ENCODE peak calls at places on chromosomes 11 and 22, in five cellular contexts. R is HCT116, T is K562, A is H1, E is GM12878. Z is an unnamed sample.

GRCh38 chr22:33357894-33358440 is 299.8 kb upstream of the SYN3 start:
- DNase-seq in E (no peak), R (no peak), A (no peak), T (no peak), Z (no peak)

GRCh38 chr11:9047986-9048522 is 43.3 kb downstream of the SCUBE2 start:
- DNase-seq in T (no peak), E (no peak), A (no peak), R (no peak), Z (no peak)

GRCh38 chr22:41982886-41983285 is 13.6 kb downstream of the SEPTIN3 start:
- DNase-seq in T (no peak), A (no peak), E (no peak), R (no peak), Z (no peak)

GRCh38 chr22:40123387-40123786 is 54.3 kb upstream of the TNRC6B start:
- DNase-seq in T (peak), E (no peak), A (no peak), R (no peak), Z (no peak)

GRCh38 chr11:95293116-95293515 is 62.1 kb upstream of the SESN3 start:
- DNase-seq in E (no peak), T (no peak), R (no peak), A (no peak), Z (no peak)

GRCh38 chr11:62794201-62794775 is 2.5 kb upstream of the TMEM223 start:
- DNase-seq in A (no peak), T (no peak), E (no peak), R (no peak), Z (no peak)

GRCh38 chr22:49353185-49353584 is 474.5 kb downstream of the BRD1 start:
- DNase-seq in T (no peak), E (no peak), A (peak), R (no peak), Z (no peak)

GRCh38 chr11:508956-509355 is 1.9 kb upstream of the RNH1 start:
- DNase-seq in A (no peak), T (no peak), E (no peak), R (no peak), Z (no peak)

GRCh38 chr22:29216873-29217666 is 11.4 kb downstream of the EMID1 start:
- DNase-seq in R (no peak), T (no peak), E (no peak), A (no peak), Z (peak)

GRCh38 chr22:24419480-24419860 is 7.9 kb upstream of the ADORA2A start:
- DNase-seq in R (no peak), E (no peak), A (no peak), T (no peak), Z (no peak)

GRCh38 chr11:100329352-100329751 is 357.7 kb upstream of the ARHGAP42 start:
- DNase-seq in A (no peak), T (no peak), E (no peak), R (no peak), Z (no peak)

GRCh38 chr11:33668468-33668825 is 32.2 kb downstream of the C11orf91 start:
- DNase-seq in E (no peak), R (no peak), A (no peak), T (no peak), Z (no peak)

GRCh38 chr11:22338465-22338810 is 257 bp downstream of the SLC17A6 start:
- DNase-seq in A (no peak), T (no peak), E (no peak), R (no peak), Z (no peak)

GRCh38 chr11:75311858-75312288 is 39.6 kb downstream of the ARRB1 start:
- DNase-seq in E (no peak), A (no peak), T (no peak), R (no peak), Z (no peak)

GRCh38 chr11:12888525-12889158 is 120.5 kb upstream of the RASSF10 start:
- DNase-seq in T (peak), R (peak), E (no peak), A (peak), Z (peak)

GRCh38 chr11:61814242-61814957 is 2.4 kb downstream of the FADS1 start:
- DNase-seq in T (peak), E (no peak), R (peak), A (no peak), Z (peak)

DNA sequence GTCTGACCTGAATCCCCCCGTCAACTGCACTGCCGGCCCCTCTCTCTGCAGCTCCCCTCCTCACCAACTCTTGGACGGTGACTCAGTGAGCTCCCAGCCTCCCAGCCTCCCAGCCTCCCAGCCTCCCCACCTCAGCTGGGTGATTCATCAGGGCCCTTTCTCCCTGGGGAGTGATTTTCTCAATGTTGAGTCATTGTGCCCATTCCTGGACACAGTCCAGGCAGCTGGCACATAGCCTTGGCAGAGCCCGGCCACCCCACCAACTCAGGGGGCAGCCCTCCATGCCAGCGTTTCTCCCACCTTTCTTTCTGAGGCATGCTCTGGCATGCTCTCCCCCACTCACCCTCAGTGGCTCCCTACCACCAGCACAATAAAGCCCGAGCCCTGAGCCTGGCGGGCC is 30.7 kb downstream of the PDE2A start:
- DNase-seq in A (no peak), T (no peak), R (peak), E (no peak), Z (no peak)
- TF ChIP-seq SRF in A (no peak), T (no peak), R (no peak), E (no peak), Z (no peak)

DNA sequence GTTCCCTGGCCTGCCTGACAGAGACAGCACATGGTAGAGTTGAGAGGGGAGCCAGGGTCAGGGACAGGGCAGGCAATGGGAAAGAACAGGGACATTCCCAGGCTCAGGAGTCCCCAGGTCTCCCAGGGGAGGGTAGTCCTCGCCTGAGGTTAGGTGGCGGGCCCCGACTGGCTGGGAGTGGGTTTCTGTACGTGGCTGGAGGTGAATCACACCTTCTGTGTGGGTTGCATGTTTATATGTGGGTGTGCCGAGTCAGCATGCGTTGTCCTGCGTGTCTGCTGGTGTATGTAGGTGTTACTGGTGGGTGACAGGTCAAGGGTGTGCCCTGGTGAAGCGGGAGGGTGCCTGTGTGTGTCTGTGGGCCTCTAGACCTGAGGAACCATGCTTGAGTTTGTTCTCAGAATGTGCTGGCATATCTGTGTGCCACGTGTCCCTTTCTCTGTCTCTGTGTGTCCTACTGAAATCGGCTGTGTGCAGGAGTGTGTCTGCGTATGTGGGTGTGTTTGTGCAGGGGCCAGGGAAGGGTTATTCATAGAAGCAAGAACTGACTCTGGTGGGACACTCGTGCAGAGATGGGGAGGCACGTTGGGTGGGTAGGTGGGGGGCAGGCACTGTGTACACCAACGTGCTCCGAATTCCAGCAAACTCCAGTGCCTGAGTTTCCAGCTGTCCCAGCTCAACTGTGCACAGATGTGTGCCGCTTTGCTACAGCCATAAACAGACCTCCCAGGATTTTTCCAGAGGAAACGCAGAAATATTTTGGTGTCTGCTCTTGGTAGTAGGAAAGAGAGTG is 23.8 kb upstream of the OAF start:
- DNase-seq in E (peak), A (no peak), T (no peak), R (no peak), Z (peak)
- TF ChIP-seq SRF in E (no peak), A (no peak), T (no peak), R (no peak), Z (no peak)

DNA sequence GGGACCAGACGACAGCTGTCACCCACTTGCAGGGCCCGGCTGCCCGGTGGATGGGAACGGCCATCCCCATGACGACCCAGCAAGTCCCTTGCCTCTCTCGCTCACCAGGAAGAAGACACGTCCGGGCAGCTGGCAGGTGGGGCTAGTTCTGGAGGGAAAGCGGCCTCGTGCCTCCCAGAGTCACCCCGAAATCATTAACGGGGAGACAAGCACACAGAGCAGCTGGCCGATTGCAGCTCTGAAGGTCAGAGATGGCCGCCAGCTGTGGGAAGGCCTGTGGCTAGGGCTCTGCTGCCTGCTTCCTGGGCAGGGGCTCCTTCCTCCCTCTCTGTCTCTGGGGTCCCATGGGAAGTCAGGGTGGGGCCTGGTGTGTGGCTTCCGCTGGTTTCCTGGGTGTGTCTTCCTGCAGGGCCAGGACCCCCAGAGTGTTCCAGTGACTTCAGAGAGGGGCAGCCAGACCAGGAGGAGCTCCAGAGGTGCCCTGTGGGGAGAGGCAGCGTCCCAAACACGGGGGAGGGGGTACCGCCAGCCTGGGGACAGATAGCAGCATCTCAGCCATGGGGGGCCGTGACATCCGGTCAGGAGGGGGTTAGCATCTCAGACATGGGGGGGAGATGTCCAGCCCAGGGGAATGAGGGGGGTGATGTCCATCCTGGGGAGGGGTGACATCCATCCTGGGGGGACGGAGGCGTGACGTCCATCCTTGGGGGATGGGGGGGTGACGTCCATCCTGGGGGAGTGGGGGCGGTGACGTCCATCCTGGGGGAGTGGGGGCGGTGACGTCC is 114.9 kb downstream of the KCNQ1 start:
- DNase-seq in A (no peak), E (no peak), R (no peak), T (no peak), Z (no peak)
- TF ChIP-seq SRF in A (no peak), E (no peak), R (no peak), T (no peak), Z (no peak)

DNA sequence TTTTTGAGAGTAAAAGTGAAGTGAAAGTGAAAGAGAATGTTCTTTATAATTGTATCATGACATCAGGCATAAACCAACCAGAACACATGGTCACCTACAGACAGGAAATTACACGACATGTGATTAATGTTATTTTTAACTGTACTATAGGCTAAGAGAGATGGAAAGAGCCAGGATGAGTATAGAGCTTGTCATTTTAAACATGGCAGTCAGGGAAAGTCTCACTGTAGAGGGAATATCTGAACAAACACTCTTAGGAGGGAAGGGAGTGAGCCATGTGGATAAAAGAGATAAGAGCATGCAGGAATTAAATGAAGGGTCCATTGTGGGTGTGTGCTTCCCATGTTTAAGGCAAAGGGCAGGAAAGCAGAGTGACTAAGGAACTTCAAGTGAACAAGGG is 599.1 kb upstream of the FAT3 start:
- DNase-seq in T (peak), R (no peak), E (no peak), A (no peak), Z (no peak)
- TF ChIP-seq SRF in T (no peak), R (no peak), E (no peak), A (no peak), Z (no peak)

GRCh38 chr22:19598054-19598855 is 74.0 kb upstream of the CLDN5 start:
- DNase-seq in E (no peak), R (no peak), T (no peak), A (no peak), Z (no peak)

GRCh38 chr22:19597399-19597735 is 73.2 kb upstream of the CLDN5 start:
- DNase-seq in T (no peak), A (no peak), E (no peak), R (no peak), Z (peak)

GRCh38 chr22:19596680-19597398 is 72.6 kb upstream of the CLDN5 start:
- DNase-seq in T (no peak), A (no peak), E (no peak), R (no peak), Z (peak)

GRCh38 chr22:19599004-19599403 is 74.8 kb upstream of the CLDN5 start:
- DNase-seq in T (no peak), R (no peak), E (no peak), A (no peak), Z (no peak)

DNA sequence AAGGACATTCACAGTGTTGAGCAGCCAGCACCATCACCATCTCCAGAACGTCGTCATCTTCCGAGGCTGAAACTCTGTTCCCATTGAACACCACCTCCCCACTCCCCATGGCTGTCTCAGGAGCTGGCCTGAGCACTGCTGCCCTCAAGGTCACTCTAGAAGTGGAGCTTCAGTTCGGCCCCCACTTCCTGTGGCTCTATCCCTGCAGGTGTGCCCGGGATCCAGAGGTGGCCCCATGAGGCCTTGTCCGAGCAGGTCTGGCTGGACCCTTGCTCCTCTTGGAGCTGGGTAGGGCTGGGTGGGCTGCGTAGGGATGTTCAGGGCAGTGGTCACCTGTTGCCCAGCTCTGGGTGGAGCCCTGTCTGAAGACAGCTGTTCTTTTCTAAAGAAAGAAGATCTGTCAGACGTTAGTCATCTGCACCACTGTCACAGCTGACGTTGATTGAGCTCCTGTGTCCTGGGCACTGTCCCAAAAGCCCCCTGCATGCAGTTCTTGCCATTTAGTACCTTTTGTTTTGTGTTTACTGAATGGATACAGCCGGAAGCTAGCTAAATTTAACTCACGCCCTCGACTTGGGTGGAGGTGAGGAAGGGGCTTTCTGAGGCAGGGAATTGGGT is 75.5 kb upstream of the CLDN5 start:
- DNase-seq in E (no peak), R (no peak), A (no peak), T (no peak), Z (no peak)
- TF ChIP-seq SRF in E (no peak), R (no peak), A (no peak), T (no peak), Z (no peak)

DNA sequence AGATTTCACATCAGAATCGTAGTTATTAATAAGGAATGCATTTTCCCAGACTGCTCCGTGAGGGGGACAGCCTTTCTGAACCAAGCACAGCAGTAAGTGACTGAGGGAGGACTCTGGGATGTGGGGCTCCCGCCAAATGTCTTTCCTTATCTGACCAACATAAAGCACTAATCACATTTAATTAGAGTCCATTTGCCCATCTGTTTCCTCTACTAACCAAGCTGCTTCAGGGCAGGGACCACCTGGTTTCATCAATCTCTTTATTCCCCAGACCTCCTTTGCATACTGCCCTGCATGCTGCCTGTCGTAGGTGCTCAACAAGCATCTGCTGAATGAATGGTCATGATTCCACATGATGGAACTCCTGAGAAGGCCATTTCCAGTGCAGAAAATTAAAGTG is 29.4 kb downstream of the SMCO4 start:
- DNase-seq in E (no peak), T (no peak), A (no peak), R (no peak), Z (no peak)
- TF ChIP-seq SRF in E (no peak), T (no peak), A (no peak), R (no peak), Z (no peak)

DNA sequence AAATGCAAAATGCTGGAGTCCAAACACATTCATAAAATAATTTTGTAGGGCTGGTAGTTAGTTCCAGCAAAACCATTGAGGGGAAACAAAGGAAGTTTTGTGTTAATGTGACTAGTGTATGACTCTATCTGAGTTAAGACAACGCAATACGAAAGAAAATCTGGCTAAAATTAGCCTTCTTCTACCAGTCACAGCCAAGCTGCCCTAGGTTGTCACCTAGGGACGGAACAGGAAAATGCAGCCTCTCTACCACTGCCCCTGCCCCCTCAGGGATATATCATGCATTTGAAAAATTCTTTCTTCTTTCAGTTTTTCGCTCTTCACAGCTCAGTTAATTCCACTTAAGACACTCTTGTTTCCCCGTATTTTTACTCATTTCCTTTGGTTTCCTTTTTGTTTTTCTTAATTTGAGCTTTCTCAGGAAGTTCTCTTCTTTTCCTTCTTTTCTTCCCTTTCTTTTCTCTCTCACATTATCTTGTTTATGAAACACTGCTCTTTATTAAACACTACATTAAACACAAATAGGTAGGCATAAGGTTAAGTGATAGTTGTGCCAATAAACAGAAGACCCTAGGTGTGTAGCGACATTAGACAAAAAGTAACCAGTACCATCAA is 30.6 kb downstream of the KIRREL3 start:
- DNase-seq in R (no peak), T (peak), A (no peak), E (no peak), Z (no peak)
- TF ChIP-seq SRF in R (no peak), T (no peak), A (no peak), E (no peak), Z (no peak)

Z was measured in HepG2.